ENCODE peak calls at places on chromosomes 4 and X, in seven cellular contexts. Q is LHCN-M2; N is stimulated activated CD8-positive, alpha-beta memory T cell treated with anti-CD3 and anti-CD28 coated beads, Interleukin-15, amount 100 ng/mL, for 24 hours; B is NCI-H774; Y is OCI-M1; Z is suprapubic skin; H is fibroblast of lung. U is an unnamed sample.

GRCh38 chr4:18398661-18399060 is 377.1 kb upstream of the LCORL start:
- DNase-seq in Q (no peak), N (no peak), B (no peak), Y (no peak), Z (no peak), H (no peak), U (no peak)

GRCh38 chrX:1292581-1293310 is 24.1 kb downstream of the CSF2RA start:
- DNase-seq in Q (no peak), N (no peak), B (no peak), Y (no peak), Z (no peak), H (no peak), U (no peak)

GRCh38 chr4:169492436-169493163 is 119.8 kb downstream of the NEK1 start:
- DNase-seq in Q (peak; percentile 44), N (no peak), B (no peak), Y (peak; percentile 69), Z (no peak), H (peak; percentile 17), U (no peak)

GRCh38 chr4:109998867-109999303 is 86.2 kb downstream of the EGF start:
- DNase-seq in Q (peak; percentile 66), N (no peak), B (peak; percentile 16), Y (peak; percentile 87), Z (no peak), H (peak; percentile 41), U (no peak)

GRCh38 chr4:173334085-173334890 is at the start of gene HMGB2:
- DNase-seq in Q (peak; percentile 100), N (peak; percentile 93), B (peak; percentile 91), Y (peak; percentile 100), Z (peak; percentile 100), H (peak; percentile 100), U (peak; percentile 100)

GRCh38 chr4:102477657-102478056 is 23.5 kb upstream of the NFKB1 start:
- DNase-seq in Q (peak; percentile 65), N (no peak), B (no peak), Y (no peak), Z (no peak), H (no peak), U (no peak)

GRCh38 chr4:99323761-99324160 is 2.6 kb upstream of the ADH1B start:
- DNase-seq in Q (no peak), N (no peak), B (no peak), Y (no peak), Z (no peak), H (no peak), U (no peak)

GRCh38 chr4:7381221-7381889 is 53.4 kb downstream of the PSAPL1 start:
- DNase-seq in Q (no peak), N (no peak), B (no peak), Y (no peak), Z (peak; percentile 52), H (peak; percentile 10), U (no peak)

GRCh38 chr4:8847331-8847730 is 24.3 kb downstream of the HMX1 start:
- DNase-seq in Q (no peak), N (no peak), B (no peak), Y (no peak), Z (peak; percentile 52), H (no peak), U (no peak)

GRCh38 chrX:134236690-134237362 is at the start of gene CCDC160:
- DNase-seq in Q (peak; percentile 23), N (no peak), B (peak; percentile 28), Y (no peak), Z (no peak), H (peak; percentile 38), U (no peak)

GRCh38 chrX:103941201-103941975 is 21.0 kb upstream of the TMSB15B start:
- DNase-seq in Q (peak; percentile 17), N (no peak), B (no peak), Y (peak; percentile 24), Z (no peak), H (peak; percentile 43), U (peak; percentile 12)

GRCh38 chr4:177519481-177520270 is 77.4 kb upstream of the AGA start:
- DNase-seq in Q (peak; percentile 27), N (no peak), B (no peak), Y (no peak), Z (no peak), H (peak; percentile 73), U (peak; percentile 17)

GRCh38 chr4:3766791-3767561 is 791 bp downstream of the ADRA2C start:
- DNase-seq in Q (no peak), N (no peak), B (no peak), Y (no peak), Z (no peak), H (peak; percentile 7), U (no peak)

GRCh38 chr4:30538794-30539193 is 181.4 kb upstream of the PCDH7 start:
- DNase-seq in Q (no peak), N (no peak), B (no peak), Y (no peak), Z (no peak), H (no peak), U (no peak)

GRCh38 chr4:81923140-81923539 is 450.7 kb downstream of the HNRNPD start:
- DNase-seq in Q (no peak), N (no peak), B (no peak), Y (no peak), Z (no peak), H (no peak), U (no peak)

GRCh38 chr4:128524311-128524710 is 236.7 kb upstream of the PGRMC2 start:
- DNase-seq in Q (peak; percentile 92), N (no peak), B (no peak), Y (no peak), Z (no peak), H (peak; percentile 96), U (peak; percentile 78)

GRCh38 chr4:1599491-1600210 is 84.5 kb downstream of the FAM53A start:
- DNase-seq in Q (no peak), N (no peak), B (no peak), Y (no peak), Z (no peak), H (no peak), U (no peak)

GRCh38 chr4:9969526-9970398 is 51.5 kb downstream of the SLC2A9 start:
- DNase-seq in Q (no peak), N (no peak), B (no peak), Y (peak; percentile 67), Z (no peak), H (peak; percentile 3), U (no peak)

GRCh38 chrX:49266536-49267445 is 2.3 kb upstream of the FOXP3 start:
- DNase-seq in Q (no peak), N (no peak), B (no peak), Y (no peak), Z (no peak), H (no peak), U (no peak)

GRCh38 chr4:74628808-74629616 is 165.3 kb downstream of the BTC start:
- DNase-seq in Q (peak; percentile 37), N (no peak), B (no peak), Y (peak; percentile 84), Z (no peak), H (no peak), U (no peak)

GRCh38 chr4:176313596-176314341 is 6.0 kb upstream of the SPCS3 start:
- DNase-seq in Q (no peak), N (no peak), B (no peak), Y (no peak), Z (no peak), H (no peak), U (no peak)

GRCh38 chr4:147244786-147245185 is 236.1 kb upstream of the EDNRA start:
- DNase-seq in Q (no peak), N (no peak), B (no peak), Y (no peak), Z (no peak), H (no peak), U (no peak)

GRCh38 chr4:173223743-173224142 is 55.1 kb downstream of the GALNT7 start:
- DNase-seq in Q (no peak), N (no peak), B (no peak), Y (no peak), Z (no peak), H (no peak), U (no peak)

GRCh38 chr4:184384056-184384809 is 90.1 kb downstream of the IRF2 start:
- DNase-seq in Q (peak; percentile 94), N (no peak), B (no peak), Y (peak; percentile 70), Z (no peak), H (peak; percentile 96), U (peak; percentile 93)

GRCh38 chr4:30718021-30718888 is 1.9 kb upstream of the PCDH7 start:
- DNase-seq in Q (peak; percentile 75), N (no peak), B (no peak), Y (no peak), Z (no peak), H (peak; percentile 71), U (no peak)

GRCh38 chr4:89653012-89653411 is 183.9 kb downstream of the SNCA start:
- DNase-seq in Q (no peak), N (no peak), B (no peak), Y (no peak), Z (no peak), H (no peak), U (no peak)

GRCh38 chr4:148108776-148109175 is 333.4 kb downstream of the NR3C2 start:
- DNase-seq in Q (peak; percentile 77), N (no peak), B (no peak), Y (no peak), Z (no peak), H (no peak), U (no peak)

GRCh38 chrX:118593407-118593806 is 97.8 kb downstream of the DOCK11 start:
- DNase-seq in Q (no peak), N (no peak), B (no peak), Y (peak; percentile 76), Z (no peak), H (no peak), U (no peak)

GRCh38 chr4:184283659-184284335 is 66.1 kb upstream of the ENPP6 start:
- DNase-seq in Q (no peak), N (no peak), B (no peak), Y (no peak), Z (no peak), H (no peak), U (no peak)

GRCh38 chrX:50941638-50942037 is 31.1 kb downstream of the BMP15 start:
- DNase-seq in Q (no peak), N (no peak), B (no peak), Y (no peak), Z (no peak), H (no peak), U (no peak)

GRCh38 chr4:183469936-183470335 is 25.5 kb downstream of the CDKN2AIP start:
- DNase-seq in Q (no peak), N (no peak), B (no peak), Y (no peak), Z (no peak), H (peak; percentile 78), U (no peak)

GRCh38 chr4:10079951-10080873 is 36.4 kb downstream of the WDR1 start:
- DNase-seq in Q (no peak), N (no peak), B (no peak), Y (no peak), Z (peak; percentile 72), H (no peak), U (no peak)

GRCh38 chrX:153802513-153803045 is 8.1 kb downstream of the SSR4 start:
- DNase-seq in Q (no peak), N (no peak), B (no peak), Y (no peak), Z (no peak), H (no peak), U (no peak)

GRCh38 chr4:1767058-1767769 is 25.9 kb upstream of the FGFR3 start:
- DNase-seq in Q (no peak), N (no peak), B (no peak), Y (no peak), Z (no peak), H (no peak), U (no peak)

GRCh38 chr4:38795087-38795486 is 9.5 kb downstream of the TLR1 start:
- DNase-seq in Q (no peak), N (no peak), B (no peak), Y (no peak), Z (no peak), H (no peak), U (no peak)

GRCh38 chrX:66994729-66995128 is 355.9 kb upstream of the EDA2R start:
- DNase-seq in Q (no peak), N (no peak), B (no peak), Y (no peak), Z (no peak), H (no peak), U (no peak)